ENCODE peak calls at places on chromosomes 1 and 21, in four cellular contexts. E, D, G and Y are unnamed samples.

GRCh38 chr1:88890790-88891317 is 513 bp downstream of the GTF2B start:
- DNase-seq in D (no peak), G (peak; percentile 30), E (no peak), Y (no peak)

GRCh38 chr21:16040601-16041000 is 310.8 kb downstream of the USP25 start:
- DNase-seq in D (no peak), G (peak; percentile 26), E (no peak), Y (no peak)

GRCh38 chr21:14864211-14865021 is 200.4 kb downstream of the NRIP1 start:
- DNase-seq in G (peak; percentile 80), E (peak; percentile 54), D (peak; percentile 79), Y (peak; percentile 37)

GRCh38 chr1:166914111-166914510 is 38.0 kb upstream of the TADA1 start:
- DNase-seq in G (peak; percentile 25), D (no peak), E (no peak), Y (no peak)

GRCh38 chr1:35049116-35049515 is 17.4 kb upstream of the ZMYM6 start:
- DNase-seq in D (no peak), G (no peak), E (no peak), Y (no peak)

GRCh38 chr1:23553896-23554480 is 5.3 kb downstream of the ID3 start:
- DNase-seq in D (no peak), G (no peak), E (no peak), Y (no peak)

GRCh38 chr1:204227351-204227750 is 13.6 kb upstream of the GOLT1A start:
- DNase-seq in E (no peak), D (no peak), G (no peak), Y (no peak)

GRCh38 chr1:31712625-31713024 is 8.8 kb upstream of the COL16A1 start:
- DNase-seq in D (peak; percentile 88), E (peak; percentile 86), G (peak; percentile 61), Y (no peak)

GRCh38 chr1:218207194-218207593 is 77.9 kb upstream of the RRP15 start:
- DNase-seq in E (no peak), D (no peak), G (no peak), Y (no peak)

GRCh38 chr1:170698711-170699275 is 34.9 kb downstream of the PRRX1 start:
- DNase-seq in E (no peak), D (no peak), G (no peak), Y (no peak)

GRCh38 chr21:28371713-28372112 is 621.0 kb downstream of the LTN1 start:
- DNase-seq in D (no peak), G (no peak), E (no peak), Y (no peak)
- H3K9me3 ChIP-seq in D (no peaks in the 10 kb centered on the region), G (no peaks in the 10 kb centered on the region), E (no peaks in the 10 kb centered on the region), Y (no peaks in the 10 kb centered on the region)

GRCh38 chr1:164659621-164660414 is 100.8 kb downstream of the PBX1 start:
- DNase-seq in E (no peak), D (no peak), G (peak; percentile 81), Y (no peak)

GRCh38 chr1:164664127-164664526 is 105.1 kb downstream of the PBX1 start:
- DNase-seq in G (no peak), D (no peak), E (no peak), Y (no peak)

GRCh38 chr1:164662462-164662861 is 103.5 kb downstream of the PBX1 start:
- DNase-seq in G (no peak), E (no peak), D (no peak), Y (no peak)

GRCh38 chr1:164660415-164661174 is 101.6 kb downstream of the PBX1 start:
- DNase-seq in D (no peak), E (no peak), G (peak; percentile 70), Y (no peak)

DNA sequence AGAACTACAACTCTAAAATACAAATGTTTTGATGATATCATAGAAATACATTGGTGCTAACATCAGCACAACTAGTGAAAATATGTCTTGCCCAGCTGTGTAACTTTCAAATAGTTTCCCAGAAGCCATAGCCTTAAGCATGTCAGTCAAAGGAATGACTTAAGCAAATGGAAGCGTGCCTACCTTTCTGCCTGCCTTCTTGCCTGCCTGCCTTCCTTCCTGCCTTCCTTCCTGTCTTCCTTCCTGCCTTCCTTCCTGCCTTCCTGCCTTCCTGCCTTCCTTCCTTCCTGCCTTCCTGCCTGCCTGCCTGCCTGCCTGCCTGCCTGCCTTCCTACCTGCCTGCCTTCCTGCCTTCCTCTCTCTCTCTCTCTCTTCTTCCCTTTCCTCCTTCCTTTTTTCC is 104.0 kb downstream of the PBX1 start:
- DNase-seq in D (no peak), G (no peak), E (no peak), Y (no peak)
- H3K27ac ChIP-seq in D (no peak overlapping the region), G (no peak overlapping the region), E (peak overlapping the region; percentile 68), Y (no peak overlapping the region)

GRCh38 chr1:41499591-41499990 is 15.1 kb upstream of the EDN2 start:
- DNase-seq in D (no peak), G (no peak), E (no peak), Y (no peak)

GRCh38 chr1:41498391-41498790 is 13.9 kb upstream of the EDN2 start:
- DNase-seq in D (no peak), E (no peak), G (peak; percentile 70), Y (no peak)

GRCh38 chr1:41497631-41498030 is 13.1 kb upstream of the EDN2 start:
- DNase-seq in D (no peak), E (no peak), G (no peak), Y (no peak)

GRCh38 chr1:41500378-41500777 is 15.9 kb upstream of the EDN2 start:
- DNase-seq in D (peak; percentile 91), E (peak; percentile 64), G (peak; percentile 94), Y (no peak)

DNA sequence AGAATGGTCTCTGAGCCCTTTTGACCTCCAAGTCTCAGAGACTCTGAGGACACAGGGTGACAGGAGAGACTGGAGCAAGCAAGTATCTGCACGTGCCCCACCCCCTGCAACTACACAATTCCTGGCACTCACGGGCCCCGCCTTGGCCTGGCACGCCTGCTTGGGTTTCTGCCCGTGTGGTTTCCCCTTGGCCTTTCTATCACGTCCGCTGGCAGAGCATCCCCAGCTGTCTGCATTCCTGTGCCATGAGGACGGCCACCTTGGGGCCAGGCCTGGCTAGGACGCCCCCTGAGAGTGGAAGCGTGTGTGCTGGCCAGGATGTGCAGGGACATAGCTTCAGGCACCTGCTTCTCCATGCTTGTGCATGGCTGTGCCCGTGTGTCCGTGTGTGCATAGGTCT is 14.3 kb upstream of the EDN2 start:
- DNase-seq in G (peak; percentile 76), D (peak; percentile 90), E (no peak), Y (no peak)
- H3K4me1 ChIP-seq in G (peaks cover 51% of the 10 kb centered on the region), D (peaks cover 5% of the 10 kb centered on the region), E (no peaks in the 10 kb centered on the region), Y (peaks cover 12% of the 10 kb centered on the region)

DNA sequence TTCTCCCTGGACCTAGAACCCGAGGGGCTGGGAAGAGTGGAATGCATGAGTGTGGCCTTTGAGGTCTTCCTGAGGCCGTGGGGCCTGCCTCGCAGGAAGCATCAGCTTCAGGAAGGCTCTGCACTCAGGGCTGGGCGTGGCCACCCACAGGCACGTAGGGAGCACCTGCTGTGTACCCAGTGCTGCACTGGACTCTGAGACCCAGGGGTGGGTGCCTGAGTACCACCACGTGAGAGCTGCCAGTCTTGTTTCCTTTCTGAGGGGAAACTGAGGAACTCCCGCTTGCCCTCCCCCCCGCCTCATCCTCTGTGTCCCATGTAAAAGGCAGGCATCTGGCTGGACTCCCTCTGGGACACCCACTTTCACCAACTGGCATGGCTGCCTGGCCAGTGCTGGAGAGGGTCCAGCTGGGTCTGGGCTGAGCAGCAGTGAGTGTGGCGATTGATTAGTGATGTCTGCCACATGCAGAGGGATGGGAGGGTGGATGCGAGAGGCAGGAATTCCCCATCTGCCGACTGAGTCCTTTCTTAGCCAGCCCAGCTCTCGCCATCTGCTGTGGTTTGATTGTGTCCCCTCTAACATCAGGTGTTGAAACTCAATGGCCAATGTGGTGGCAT is 30.2 kb upstream of the TTC34 start:
- DNase-seq in D (no peak), G (no peak), E (no peak), Y (no peak)
- H3K9me3 ChIP-seq in D (no peaks in the 10 kb centered on the region), G (peaks cover 19% of the 10 kb centered on the region), E (no peaks in the 10 kb centered on the region), Y (peaks cover 52% of the 10 kb centered on the region)

DNA sequence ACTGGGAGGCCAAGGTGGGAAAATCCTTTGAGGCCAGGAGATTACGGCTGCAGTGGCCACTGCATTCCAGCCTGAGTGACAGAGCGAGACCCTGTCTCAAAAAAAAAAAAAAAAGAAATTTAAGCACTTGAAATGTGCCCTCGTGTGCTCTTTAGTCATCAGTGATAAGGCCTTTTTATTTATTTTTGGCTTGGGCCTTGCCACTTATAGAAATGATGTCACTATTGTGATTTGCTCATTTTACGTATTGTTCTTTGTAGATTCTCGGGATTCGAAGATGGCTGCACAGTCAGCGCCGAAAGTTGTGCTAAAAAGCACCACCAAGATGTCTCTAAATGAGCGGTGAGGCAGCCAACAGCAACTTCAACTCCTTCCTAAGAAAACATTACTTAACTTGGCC is 2.4 kb downstream of the CHTOP start:
- DNase-seq in E (no peak), D (peak; percentile 37), G (no peak), Y (no peak)
- H3K27ac ChIP-seq in E (no peak overlapping the region), D (no peak overlapping the region), G (no peak overlapping the region), Y (no peak overlapping the region)

GRCh38 chr1:107914144-107914543 is 50.8 kb downstream of the VAV3 start:
- DNase-seq in G (no peak), E (no peak), D (no peak), Y (no peak)
- H3K4me1 ChIP-seq in G (no peaks in the 10 kb centered on the region), E (no peaks in the 10 kb centered on the region), D (no peaks in the 10 kb centered on the region), Y (no peaks in the 10 kb centered on the region)